ENCODE peak calls at places on chromosomes 7 and 10, in nine cellular contexts. A is mucosa of descending colon; G is CD4-positive, alpha-beta memory T cell; O is H9; T is CD8-positive, alpha-beta T cell; L is esophagus squamous epithelium; K is gastrocnemius medialis; Z is H1; D is IMR-90. W is an unnamed sample.
A peak's percentile ranks its signal among the peaks of the same experiment; 100 is the strongest.

GRCh38 chr7:87624628-87625027 is 3.6 kb upstream of the RUNDC3B start:
- DNase-seq in A (no peak), D (no peak), Z (no peak), L (no peak), G (no peak), O (no peak), T (no peak), K (no peak), W (no peak)

GRCh38 chr7:139731802-139732470 is 45.9 kb downstream of the HIPK2 start:
- DNase-seq in K (peak; percentile 85), O (no peak), A (peak; percentile 81), D (peak; percentile 83), L (peak; percentile 14), Z (no peak), T (no peak), G (no peak), W (peak; percentile 82)

GRCh38 chr7:34165466-34165865 is 260.1 kb downstream of the BMPER start:
- DNase-seq in D (peak; percentile 32), A (no peak), K (peak; percentile 31), Z (no peak), L (no peak), T (no peak), O (no peak), G (no peak), W (no peak)

GRCh38 chr7:66927348-66927948 is 6.4 kb downstream of the TMEM248 start:
- DNase-seq in T (no peak), A (no peak), K (no peak), L (no peak), D (no peak), O (no peak), Z (no peak), G (no peak), W (no peak)

GRCh38 chr7:152145853-152146466 is 120.5 kb downstream of the GALNT11 start:
- DNase-seq in K (no peak), L (no peak), A (peak; percentile 53), T (no peak), G (no peak), Z (no peak), O (no peak), D (peak; percentile 71), W (no peak)

GRCh38 chr7:93719546-93719945 is 145.0 kb upstream of the CALCR start:
- DNase-seq in D (peak; percentile 34), K (no peak), G (no peak), A (no peak), Z (no peak), L (no peak), T (no peak), O (no peak), W (no peak)

GRCh38 chr7:96173777-96174176 is 148.1 kb downstream of the SLC25A13 start:
- DNase-seq in G (no peak), D (no peak), K (no peak), L (no peak), O (no peak), A (no peak), Z (no peak), T (no peak), W (no peak)

GRCh38 chr7:40945788-40946187 is 757.1 kb downstream of the INHBA start:
- DNase-seq in D (no peak), G (no peak), L (no peak), K (no peak), O (no peak), A (no peak), T (no peak), Z (no peak), W (no peak)

GRCh38 chr10:72079356-72079755 is 9.0 kb downstream of the SPOCK2 start:
- DNase-seq in Z (no peak), L (no peak), K (no peak), G (peak; percentile 85), O (no peak), A (no peak), T (peak; percentile 69), D (no peak), W (no peak)

GRCh38 chr7:96122746-96123145 is 199.2 kb downstream of the SLC25A13 start:
- DNase-seq in Z (no peak), A (no peak), L (no peak), D (no peak), O (no peak), G (no peak), K (no peak), T (no peak), W (no peak)

GRCh38 chr7:115924398-115924797 is 106.2 kb downstream of the TFEC start:
- DNase-seq in O (no peak), T (no peak), K (no peak), A (no peak), G (no peak), D (no peak), Z (no peak), L (no peak), W (no peak)

GRCh38 chr7:146478975-146479492 is 362.4 kb downstream of the CNTNAP2 start:
- DNase-seq in T (no peak), G (no peak), L (no peak), A (no peak), Z (no peak), D (no peak), K (no peak), O (no peak), W (no peak)

GRCh38 chr7:139725077-139725476 is 52.7 kb downstream of the HIPK2 start:
- DNase-seq in G (no peak), O (no peak), D (peak; percentile 90), L (no peak), T (no peak), Z (no peak), K (no peak), A (peak; percentile 25), W (no peak)

GRCh38 chr10:5628366-5628765 is 38.0 kb downstream of the ASB13 start:
- DNase-seq in O (no peak), D (peak; percentile 13), Z (no peak), K (no peak), G (no peak), T (no peak), A (no peak), L (no peak), W (no peak)

GRCh38 chr7:9680713-9681112 is 1247.3 kb downstream of the NXPH1 start:
- DNase-seq in K (no peak), G (no peak), Z (no peak), D (no peak), L (no peak), O (no peak), A (no peak), T (no peak), W (no peak)

GRCh38 chr7:44381494-44382220 is 56.3 kb upstream of the CAMK2B start:
- DNase-seq in Z (no peak), A (no peak), G (no peak), K (no peak), D (no peak), T (no peak), O (peak; percentile 20), L (no peak), W (no peak)

GRCh38 chr7:150951521-150951920 is 26.6 kb downstream of the KCNH2 start:
- DNase-seq in K (no peak), L (no peak), D (no peak), O (no peak), G (no peak), Z (no peak), A (no peak), T (no peak), W (no peak)
- H3K4me1 ChIP-seq in K (no peaks in the 10 kb centered on the region), L (peaks cover 8% of the 10 kb centered on the region), D (peaks cover 11% of the 10 kb centered on the region), O (no peaks in the 10 kb centered on the region), G (no peaks in the 10 kb centered on the region), Z (peaks cover 41% of the 10 kb centered on the region), A (no peaks in the 10 kb centered on the region), T (no peaks in the 10 kb centered on the region), W (peaks cover 26% of the 10 kb centered on the region)

GRCh38 chr10:13165177-13165576 is 3.8 kb downstream of the MCM10 start:
- DNase-seq in O (no peak), L (no peak), D (no peak), Z (no peak), G (no peak), A (no peak), K (no peak), T (no peak), W (no peak)

GRCh38 chr10:13160934-13161266 is 458 bp upstream of the MCM10 start:
- DNase-seq in D (no peak), K (no peak), T (no peak), L (no peak), O (no peak), A (no peak), Z (no peak), G (no peak), W (no peak)

GRCh38 chr10:13161267-13162012 is at the start of gene MCM10:
- DNase-seq in A (peak; percentile 100), Z (peak; percentile 98), L (peak; percentile 85), T (peak; percentile 93), K (peak; percentile 97), G (peak; percentile 99), O (peak; percentile 99), D (peak; percentile 100), W (peak; percentile 94)

GRCh38 chr10:13163859-13164258 is 2.5 kb downstream of the MCM10 start:
- DNase-seq in A (no peak), T (no peak), K (no peak), L (no peak), G (no peak), D (no peak), Z (no peak), O (no peak), W (no peak)

GRCh38 chr10:13162013-13162364 is 631 bp downstream of the MCM10 start:
- DNase-seq in G (no peak), Z (no peak), A (no peak), O (no peak), K (no peak), L (no peak), D (no peak), T (no peak), W (no peak)
- H3K4me1 ChIP-seq in G (peaks cover 15% of the 10 kb centered on the region), Z (peaks cover 3% of the 10 kb centered on the region), A (peaks cover 17% of the 10 kb centered on the region), O (no peaks in the 10 kb centered on the region), K (peaks cover 9% of the 10 kb centered on the region), L (peaks cover 12% of the 10 kb centered on the region), D (no peaks in the 10 kb centered on the region), T (peaks cover 10% of the 10 kb centered on the region), W (peaks cover 16% of the 10 kb centered on the region)

GRCh38 chr7:144842377-144842851 is 6.6 kb upstream of the TPK1 start:
- DNase-seq in A (peak; percentile 80), G (peak; percentile 33), K (no peak), O (no peak), Z (no peak), L (peak; percentile 9), D (no peak), T (no peak), W (peak; percentile 28)

GRCh38 chr7:144853542-144853941 is 17.7 kb upstream of the TPK1 start:
- DNase-seq in T (no peak), D (no peak), A (no peak), K (no peak), Z (no peak), G (no peak), O (no peak), L (no peak), W (no peak)

DNA sequence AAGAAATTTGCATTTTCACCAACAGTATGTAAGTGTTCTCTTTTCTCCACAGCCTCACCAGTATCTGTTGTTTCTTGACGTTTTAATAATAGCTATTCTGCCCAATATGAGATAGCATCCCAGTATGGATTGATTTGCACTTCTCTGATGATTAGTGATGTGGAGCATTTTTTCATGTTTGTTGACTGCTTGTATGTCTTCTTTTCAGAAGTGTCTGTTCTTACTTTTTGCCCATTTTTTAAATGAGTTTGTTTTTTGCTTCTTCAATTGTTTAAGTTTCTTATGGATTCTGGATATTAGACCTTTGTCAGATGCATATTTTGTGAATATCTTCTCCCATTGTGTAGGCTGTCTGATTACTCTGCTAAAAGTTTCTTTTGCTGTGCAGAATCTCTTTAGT is 12.2 kb upstream of the TPK1 start:
- DNase-seq in O (no peak), A (no peak), G (no peak), L (no peak), Z (no peak), D (no peak), T (no peak), K (no peak), W (no peak)
- H3K4me1 ChIP-seq in O (no peaks in the 10 kb centered on the region), A (no peaks in the 10 kb centered on the region), G (no peaks in the 10 kb centered on the region), L (no peaks in the 10 kb centered on the region), Z (no peaks in the 10 kb centered on the region), D (no peaks in the 10 kb centered on the region), T (no peaks in the 10 kb centered on the region), K (no peaks in the 10 kb centered on the region), W (no peaks in the 10 kb centered on the region)

GRCh38 chr10:122204691-122205489 is 66.2 kb upstream of the BTBD16 start:
- DNase-seq in K (no peak), L (no peak), Z (no peak), T (no peak), G (no peak), D (no peak), O (no peak), A (no peak), W (no peak)
- H3K4me1 ChIP-seq in K (peaks cover 14% of the 10 kb centered on the region), L (no peaks in the 10 kb centered on the region), Z (no peaks in the 10 kb centered on the region), T (no peaks in the 10 kb centered on the region), G (no peaks in the 10 kb centered on the region), D (no peaks in the 10 kb centered on the region), O (no peaks in the 10 kb centered on the region), A (no peaks in the 10 kb centered on the region), W (no peaks in the 10 kb centered on the region)